ENCODE peak calls at places on chromosomes 5 and 9, in six cellular contexts. D is ovary, P is gastrocnemius medialis, A is sigmoid colon, B is endothelial cell of umbilical vein, W is adrenal gland. Y is an unnamed sample.
A peak's percentile ranks its signal among the peaks of the same experiment; 100 is the strongest.

GRCh38 chr5:153654892-153655520 is 164.5 kb downstream of the GRIA1 start:
- DNase-seq in D (no peak), P (no peak), A (no peak), B (no peak), W (no peak), Y (no peak)

GRCh38 chr5:146193291-146193690 is 10.1 kb upstream of the RBM27 start:
- DNase-seq in D (no peak), P (no peak), A (no peak), B (no peak), W (no peak), Y (no peak)

GRCh38 chr9:95580812-95581761 is 64.3 kb upstream of the PTCH1 start:
- DNase-seq in D (no peak), P (no peak), A (no peak), B (no peak), W (peak; percentile 74), Y (no peak)

GRCh38 chr9:129630967-129631672 is 5.2 kb downstream of the NTMT1 start:
- DNase-seq in D (no peak), P (peak; percentile 57), A (no peak), B (no peak), W (peak; percentile 72), Y (no peak)

GRCh38 chr5:72242796-72243475 is 77.1 kb downstream of the MRPS27 start:
- DNase-seq in D (no peak), P (no peak), A (no peak), B (no peak), W (no peak), Y (no peak)

GRCh38 chr9:81032831-81033230 is 656.5 kb downstream of the TLE1 start:
- DNase-seq in D (no peak), P (no peak), A (no peak), B (no peak), W (no peak), Y (no peak)

GRCh38 chr9:135565636-135566035 is 4.1 kb downstream of the PAEP start:
- DNase-seq in D (no peak), P (no peak), A (no peak), B (no peak), W (no peak), Y (no peak)

GRCh38 chr5:56585973-56586740 is 229.2 kb upstream of the MAP3K1 start:
- DNase-seq in D (peak; percentile 37), P (peak; percentile 24), A (peak; percentile 70), B (peak; percentile 86), W (peak; percentile 83), Y (peak; percentile 27)

GRCh38 chr9:120608421-120608820 is 28.5 kb upstream of the CDK5RAP2 start:
- DNase-seq in D (no peak), P (no peak), A (no peak), B (no peak), W (no peak), Y (no peak)

GRCh38 chr5:65017636-65018035 is 248.9 kb downstream of the CWC27 start:
- DNase-seq in D (no peak), P (no peak), A (no peak), B (no peak), W (no peak), Y (no peak)

GRCh38 chr9:38316166-38316765 is 76.2 kb upstream of the ALDH1B1 start:
- DNase-seq in D (no peak), P (peak; percentile 23), A (no peak), B (no peak), W (no peak), Y (peak; percentile 93)

GRCh38 chr5:14809369-14810144 is 62.0 kb downstream of the ANKH start:
- DNase-seq in D (no peak), P (peak; percentile 53), A (peak; percentile 73), B (peak; percentile 75), W (peak; percentile 78), Y (peak; percentile 70)

GRCh38 chr5:6759401-6759800 is 46.2 kb downstream of the TENT4A start:
- DNase-seq in D (no peak), P (no peak), A (peak; percentile 61), B (no peak), W (no peak), Y (peak; percentile 41)

GRCh38 chr5:74109344-74109743 is 483.3 kb downstream of the ARHGEF28 start:
- DNase-seq in D (no peak), P (no peak), A (no peak), B (no peak), W (no peak), Y (no peak)

GRCh38 chr5:80905405-80905804 is 54.8 kb upstream of the RASGRF2 start:
- DNase-seq in D (no peak), P (no peak), A (no peak), B (no peak), W (no peak), Y (no peak)

GRCh38 chr5:115947260-115947659 is 15.0 kb upstream of the LVRN start:
- DNase-seq in D (no peak), P (no peak), A (no peak), B (no peak), W (no peak), Y (no peak)

GRCh38 chr9:95080961-95081658 is 236.4 kb downstream of the FANCC start:
- DNase-seq in D (no peak), P (peak; percentile 36), A (peak; percentile 64), B (no peak), W (no peak), Y (peak; percentile 13)

GRCh38 chr5:10485897-10486296 is 44.2 kb downstream of the ROPN1L start:
- DNase-seq in D (no peak), P (no peak), A (no peak), B (no peak), W (no peak), Y (no peak)

GRCh38 chr5:145941677-145942130 is 5.3 kb downstream of the SH3RF2 start:
- DNase-seq in D (no peak), P (no peak), A (no peak), B (no peak), W (no peak), Y (no peak)

GRCh38 chr5:134509308-134510040 is 16.0 kb upstream of the JADE2 start:
- DNase-seq in D (no peak), P (peak; percentile 86), A (peak; percentile 26), B (no peak), W (peak; percentile 95), Y (peak; percentile 83)

GRCh38 chr9:21965401-21965951 is 28.7 kb downstream of the CDKN2A start:
- DNase-seq in D (no peak), P (peak; percentile 23), A (peak; percentile 70), B (peak; percentile 68), W (peak; percentile 68), Y (peak; percentile 57)

GRCh38 chr5:179530069-179530998 is 20.0 kb upstream of the RUFY1 start:
- DNase-seq in D (peak; percentile 44), P (no peak), A (peak; percentile 86), B (peak; percentile 75), W (peak; percentile 70), Y (peak; percentile 58)

GRCh38 chr5:160311491-160312138 is 749 bp downstream of the CCNJL start:
- DNase-seq in D (no peak), P (no peak), A (no peak), B (peak; percentile 36), W (peak; percentile 60), Y (no peak)

GRCh38 chr9:91196103-91196761 is 165.5 kb downstream of the AUH start:
- DNase-seq in D (no peak), P (peak; percentile 39), A (no peak), B (no peak), W (no peak), Y (no peak)

GRCh38 chr9:91197232-91198181 is 164.2 kb downstream of the AUH start:
- DNase-seq in D (peak; percentile 77), P (peak; percentile 94), A (peak; percentile 96), B (peak; percentile 70), W (peak; percentile 97), Y (peak; percentile 98)

GRCh38 chr9:91199739-91200497 is 161.8 kb downstream of the AUH start:
- DNase-seq in D (no peak), P (peak; percentile 47), A (no peak), B (no peak), W (no peak), Y (no peak)

GRCh38 chr9:91200692-91201336 is 160.9 kb downstream of the AUH start:
- DNase-seq in D (no peak), P (no peak), A (no peak), B (no peak), W (no peak), Y (no peak)

DNA sequence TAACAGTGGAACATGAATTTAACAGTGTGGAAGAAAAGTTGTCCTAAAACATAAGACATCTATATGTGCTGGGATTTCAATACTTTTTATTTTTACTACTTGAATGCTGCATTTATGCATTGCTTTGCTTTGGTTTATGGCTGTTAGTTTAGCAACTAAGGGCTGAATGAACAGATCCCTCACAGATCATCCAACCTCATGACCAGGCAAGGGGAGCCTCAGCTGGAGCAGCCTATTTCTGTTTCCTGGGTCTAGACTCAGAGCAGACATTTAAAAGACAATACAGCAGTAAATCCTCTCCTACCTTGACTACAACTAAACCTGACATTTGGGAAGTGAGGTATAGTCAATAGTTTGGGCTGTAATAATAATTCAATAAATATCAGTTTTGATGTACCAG is 163.3 kb downstream of the AUH start:
- DNase-seq in D (no peak), P (no peak), A (no peak), B (no peak), W (no peak), Y (no peak)
- H3K4me1 ChIP-seq in D (peaks cover 11% of the 10 kb centered on the region), P (peaks cover 34% of the 10 kb centered on the region), A (no peaks in the 10 kb centered on the region), B (peaks cover 10% of the 10 kb centered on the region), W (peaks cover 56% of the 10 kb centered on the region), Y (peaks cover 67% of the 10 kb centered on the region)

DNA sequence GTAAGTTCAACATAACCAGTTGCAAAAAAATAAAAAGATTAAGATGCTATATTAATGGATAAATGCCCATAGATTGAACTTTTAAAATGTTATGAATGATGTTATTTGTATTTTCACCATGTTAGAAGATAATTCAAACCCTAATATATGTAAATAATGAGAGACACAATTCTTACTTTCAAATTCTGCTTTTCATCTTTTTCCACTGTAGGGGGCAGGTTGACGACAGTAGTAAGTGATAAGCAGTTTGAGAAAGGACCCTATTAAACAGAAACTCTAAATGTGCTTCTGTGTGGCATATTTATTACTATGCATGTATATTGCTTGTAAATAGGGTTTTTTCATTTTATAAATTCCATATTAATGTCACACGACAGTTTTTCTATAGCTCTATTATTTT is 591.1 kb downstream of the SEMA5A start:
- DNase-seq in D (no peak), P (no peak), A (no peak), B (no peak), W (no peak), Y (no peak)
- TF ChIP-seq POLR2A in D (no peak), P (no peak), A (no peak), B (no peak), W (no peak), Y (no peak)

GRCh38 chr9:136666364-136667216 is 3.9 kb downstream of the EGFL7 start:
- DNase-seq in D (no peak), P (no peak), A (no peak), B (peak; percentile 39), W (no peak), Y (no peak)
- H3K27ac ChIP-seq in D (no peak overlapping the region), P (peak overlapping the region; percentile 55), A (peak overlapping the region; percentile 38), B (peak overlapping the region; percentile 78), W (no peak overlapping the region), Y (no peak overlapping the region)

GRCh38 chr9:121646992-121647391 is 4.4 kb upstream of the DAB2IP start:
- DNase-seq in D (no peak), P (no peak), A (no peak), B (no peak), W (no peak), Y (no peak)

GRCh38 chr9:121649476-121650219 is 1.8 kb upstream of the DAB2IP start:
- DNase-seq in D (no peak), P (no peak), A (no peak), B (no peak), W (no peak), Y (no peak)

GRCh38 chr9:121648799-121649198 is 2.6 kb upstream of the DAB2IP start:
- DNase-seq in D (no peak), P (no peak), A (no peak), B (no peak), W (no peak), Y (no peak)

GRCh38 chr9:121645853-121646807 is 5.3 kb upstream of the DAB2IP start:
- DNase-seq in D (no peak), P (no peak), A (no peak), B (no peak), W (no peak), Y (no peak)

GRCh38 chr9:121648172-121648571 is 3.3 kb upstream of the DAB2IP start:
- DNase-seq in D (no peak), P (no peak), A (no peak), B (no peak), W (no peak), Y (no peak)
- H3K4me1 ChIP-seq in D (peaks cover 18% of the 10 kb centered on the region), P (peaks cover 56% of the 10 kb centered on the region), A (no peaks in the 10 kb centered on the region), B (peaks cover 25% of the 10 kb centered on the region), W (peaks cover 22% of the 10 kb centered on the region), Y (peaks cover 51% of the 10 kb centered on the region)

Y was measured in body of pancreas.